ENCODE peak calls at places on chromosomes 6 and 20, in ten cellular contexts. S is uterus; F is neural progenitor cell; X is A549; D is CD4-positive, alpha-beta T cell; N is naive thymus-derived CD4-positive, alpha-beta T cell; H is sigmoid colon; G is psoas muscle; Y is CD4-positive, alpha-beta memory T cell; J is aorta. E is an unnamed sample.

GRCh38 chr6:127342946-127343752 is at the start of gene ECHDC1:
- DNase-seq in S (peak; percentile 57), F (peak; percentile 69), X (peak; percentile 77), D (peak; percentile 44), N (peak; percentile 70), H (peak; percentile 79), G (peak; percentile 75), Y (peak; percentile 69), J (peak; percentile 71), E (peak; percentile 55)

GRCh38 chr6:96755096-96755495 is 82.2 kb downstream of the GPR63 start:
- DNase-seq in S (no peak), F (no peak), X (no peak), D (no peak), N (no peak), H (no peak), G (no peak), Y (no peak), J (no peak), E (no peak)

GRCh38 chr20:7161690-7162089 is 394.2 kb downstream of the BMP2 start:
- DNase-seq in S (no peak), F (peak; percentile 32), X (peak; percentile 9), D (no peak), N (no peak), H (no peak), G (no peak), Y (no peak), J (no peak), E (no peak)

GRCh38 chr6:12578751-12579150 is 137.8 kb upstream of the PHACTR1 start:
- DNase-seq in S (no peak), F (no peak), X (peak; percentile 30), D (no peak), N (no peak), H (no peak), G (no peak), Y (no peak), J (no peak), E (no peak)

GRCh38 chr6:125370343-125370742 is 68.6 kb upstream of the HDDC2 start:
- DNase-seq in S (no peak), F (no peak), X (no peak), D (no peak), N (no peak), H (no peak), G (no peak), Y (no peak), J (no peak), E (no peak)

GRCh38 chr6:42704251-42704936 is 18.0 kb downstream of the PRPH2 start:
- DNase-seq in S (peak; percentile 47), F (no peak), X (no peak), D (no peak), N (no peak), H (peak; percentile 81), G (peak; percentile 89), Y (no peak), J (peak; percentile 71), E (peak; percentile 34)

GRCh38 chr20:39960522-39961420 is 728.3 kb downstream of the MAFB start:
- DNase-seq in S (peak; percentile 17), F (no peak), X (no peak), D (no peak), N (no peak), H (peak; percentile 63), G (peak; percentile 80), Y (no peak), J (no peak), E (no peak)

GRCh38 chr6:41338654-41339053 is 3.2 kb downstream of the NCR2 start:
- DNase-seq in S (no peak), F (no peak), X (no peak), D (no peak), N (no peak), H (no peak), G (no peak), Y (no peak), J (no peak), E (no peak)

GRCh38 chr6:29884261-29884660 is 56.6 kb downstream of the HLA-G start:
- DNase-seq in S (no peak), F (no peak), X (no peak), D (no peak), N (no peak), H (no peak), G (no peak), Y (no peak), J (no peak), E (no peak)

GRCh38 chr20:55882286-55882685 is 123.0 kb downstream of the CBLN4 start:
- DNase-seq in S (no peak), F (no peak), X (no peak), D (no peak), N (no peak), H (no peak), G (no peak), Y (no peak), J (no peak), E (no peak)

GRCh38 chr20:55882922-55883321 is 122.4 kb downstream of the CBLN4 start:
- DNase-seq in S (no peak), F (no peak), X (no peak), D (no peak), N (no peak), H (no peak), G (no peak), Y (no peak), J (no peak), E (no peak)

GRCh38 chr20:55880361-55880760 is 125.0 kb downstream of the CBLN4 start:
- DNase-seq in S (no peak), F (no peak), X (no peak), D (no peak), N (no peak), H (no peak), G (no peak), Y (no peak), J (no peak), E (no peak)

DNA sequence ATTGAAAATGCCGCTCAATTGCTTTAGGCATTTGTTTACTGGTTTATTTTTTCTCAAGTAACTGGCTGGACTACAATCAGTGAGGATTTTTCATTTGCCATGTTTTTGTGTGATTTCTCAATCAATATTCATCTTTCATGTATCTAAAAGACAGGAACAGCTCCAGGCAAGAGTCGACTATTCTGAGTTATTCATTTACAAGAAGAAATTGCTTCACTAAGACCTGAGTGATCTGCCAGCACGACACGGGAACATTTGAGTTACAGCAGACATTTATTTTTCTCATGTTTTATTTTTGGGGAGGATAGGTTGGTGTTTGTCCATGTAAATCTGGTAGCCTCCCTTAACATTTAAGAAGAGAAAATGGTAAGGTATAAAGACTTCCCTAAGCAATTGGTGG is 124.1 kb downstream of the CBLN4 start:
- DNase-seq in S (no peak), F (no peak), X (no peak), D (no peak), N (no peak), H (no peak), G (no peak), Y (no peak), J (no peak), E (no peak)
- H3K9me3 ChIP-seq in S (no peaks in the 10 kb centered on the region), F (peaks cover 13% of the 10 kb centered on the region), X (no peaks in the 10 kb centered on the region), D (peaks cover 5% of the 10 kb centered on the region), N (no peaks in the 10 kb centered on the region), H (no peaks in the 10 kb centered on the region), G (no peaks in the 10 kb centered on the region), Y (no peaks in the 10 kb centered on the region), J (no peaks in the 10 kb centered on the region), E (no peaks in the 10 kb centered on the region)

DNA sequence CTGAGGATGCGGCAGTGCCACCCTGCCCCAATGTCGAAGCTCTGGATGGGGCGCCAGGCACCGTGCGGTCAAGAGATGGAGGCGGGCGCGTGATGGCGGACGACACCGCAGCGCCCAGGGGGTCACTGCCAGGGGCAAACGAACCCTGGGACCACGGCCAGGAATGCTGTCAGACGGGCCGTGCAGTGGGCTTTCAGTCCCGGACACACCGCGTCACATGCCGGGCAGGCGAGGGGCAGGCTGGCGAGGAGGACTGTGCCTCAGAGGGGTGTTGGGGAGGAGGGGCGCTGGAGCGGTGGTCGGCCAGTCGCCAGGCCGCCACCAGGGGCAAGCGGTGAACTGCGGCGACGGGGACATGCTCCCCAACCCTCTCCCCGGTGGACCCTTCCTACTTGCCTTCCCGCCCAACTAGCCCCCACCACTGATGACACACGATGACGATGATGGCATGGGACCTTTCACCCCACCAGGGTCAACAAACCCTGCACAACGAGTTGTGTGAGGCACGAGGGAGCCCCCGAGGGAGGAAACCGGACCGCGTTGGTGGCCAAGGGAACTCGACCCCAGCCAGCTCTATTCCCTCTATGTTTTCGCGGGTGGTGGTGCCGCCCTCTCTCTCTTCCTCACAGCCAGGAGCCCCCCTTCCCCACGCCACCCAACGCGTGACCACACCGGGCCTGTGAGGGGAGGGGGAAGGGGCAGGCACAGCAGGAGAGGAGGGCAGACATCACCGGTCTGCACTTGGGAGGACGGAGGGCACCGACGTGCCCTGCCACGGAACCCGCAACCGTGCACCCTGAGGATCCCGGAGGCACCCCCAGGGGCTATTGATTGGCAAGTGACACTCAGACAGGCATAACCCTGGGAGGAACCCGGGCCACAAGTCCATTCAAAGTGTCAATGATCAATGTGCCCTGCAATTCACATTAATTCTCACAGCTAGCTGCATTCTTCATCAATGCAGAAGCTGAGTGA is 1960.9 kb upstream of the DEFB115 start:
- DNase-seq in S (no peak), F (no peak), X (no peak), D (no peak), N (no peak), H (no peak), G (peak; percentile 26), Y (no peak), J (no peak), E (no peak)
- H3K9me3 ChIP-seq in S (no peaks in the 10 kb centered on the region), F (no peaks in the 10 kb centered on the region), X (peaks cover 4% of the 10 kb centered on the region), D (peaks cover 9% of the 10 kb centered on the region), N (no peaks in the 10 kb centered on the region), H (no peaks in the 10 kb centered on the region), G (no peaks in the 10 kb centered on the region), Y (no peaks in the 10 kb centered on the region), J (peaks cover 1% of the 10 kb centered on the region), E (peaks cover 61% of the 10 kb centered on the region)

GRCh38 chr6:109360791-109361190 is 21.5 kb downstream of the CD164 start:
- DNase-seq in S (no peak), F (no peak), X (no peak), D (no peak), N (no peak), H (no peak), G (no peak), Y (no peak), J (no peak), E (no peak)

GRCh38 chr6:109358204-109358603 is 24.1 kb downstream of the CD164 start:
- DNase-seq in S (no peak), F (no peak), X (no peak), D (no peak), N (no peak), H (no peak), G (no peak), Y (no peak), J (no peak), E (no peak)

GRCh38 chr6:109359248-109359647 is 23.0 kb downstream of the CD164 start:
- DNase-seq in S (no peak), F (no peak), X (no peak), D (no peak), N (no peak), H (no peak), G (no peak), Y (no peak), J (no peak), E (no peak)

GRCh38 chr6:109360281-109360680 is 22.0 kb downstream of the CD164 start:
- DNase-seq in S (no peak), F (no peak), X (no peak), D (no peak), N (no peak), H (no peak), G (no peak), Y (no peak), J (no peak), E (no peak)

GRCh38 chr6:109356237-109356636 is 26.0 kb downstream of the CD164 start:
- DNase-seq in S (no peak), F (no peak), X (no peak), D (no peak), N (no peak), H (no peak), G (no peak), Y (no peak), J (no peak), E (no peak)
- H3K9me3 ChIP-seq in S (no peaks in the 10 kb centered on the region), F (peaks cover 13% of the 10 kb centered on the region), X (peaks cover 11% of the 10 kb centered on the region), D (peaks cover 12% of the 10 kb centered on the region), N (no peaks in the 10 kb centered on the region), H (no peaks in the 10 kb centered on the region), G (no peaks in the 10 kb centered on the region), Y (no peaks in the 10 kb centered on the region), J (peaks cover 3% of the 10 kb centered on the region), E (peaks cover 10% of the 10 kb centered on the region)

GRCh38 chr6:72321741-72322140 is 300.1 kb upstream of the KCNQ5 start:
- DNase-seq in S (no peak), F (no peak), X (no peak), D (no peak), N (no peak), H (no peak), G (no peak), Y (no peak), J (no peak), E (no peak)
- H3K9me3 ChIP-seq in S (no peaks in the 10 kb centered on the region), F (no peaks in the 10 kb centered on the region), X (no peaks in the 10 kb centered on the region), D (no peaks in the 10 kb centered on the region), N (no peaks in the 10 kb centered on the region), H (no peaks in the 10 kb centered on the region), G (no peaks in the 10 kb centered on the region), Y (no peaks in the 10 kb centered on the region), J (no peaks in the 10 kb centered on the region), E (no peaks in the 10 kb centered on the region)